ENCODE peak calls at places on chromosomes 13 and 19, in seven cellular contexts. One of them, this sample, is unnamed.
A peak's percentile ranks its signal among the peaks of the same experiment; 100 is the strongest.

GRCh38 chr19:48218964-48219363 is 36.7 kb downstream of the CARD8 start:
- DNase-seq in fibroblast of pulmonary artery: peak; percentile 74
- DNase-seq in lower lobe of right lung: no peak
- DNase-seq in SK-N-SH: no peak
- DNase-seq in fibroblast of mammary gland: no peak
- DNase-seq in mammary epithelial cell: no peak
- DNase-seq in RWPE1: no peak
- DNase-seq in this sample: peak; percentile 85

GRCh38 chr19:2717638-2718541 is 3.3 kb downstream of the DIRAS1 start:
- DNase-seq in fibroblast of pulmonary artery: no peak
- DNase-seq in RWPE1: no peak
- DNase-seq in SK-N-SH: peak; percentile 30
- DNase-seq in fibroblast of mammary gland: no peak
- DNase-seq in mammary epithelial cell: no peak
- DNase-seq in lower lobe of right lung: peak; percentile 33
- DNase-seq in this sample: no peak

GRCh38 chr13:27125357-27126282 is 46.0 kb downstream of the USP12 start:
- DNase-seq in fibroblast of pulmonary artery: no peak
- DNase-seq in mammary epithelial cell: peak; percentile 35
- DNase-seq in SK-N-SH: no peak
- DNase-seq in fibroblast of mammary gland: no peak
- DNase-seq in lower lobe of right lung: no peak
- DNase-seq in RWPE1: no peak
- DNase-seq in this sample: peak; percentile 60

GRCh38 chr19:51016798-51017683 is 2.5 kb downstream of the KLK10 start:
- DNase-seq in fibroblast of mammary gland: peak; percentile 36
- DNase-seq in SK-N-SH: peak; percentile 83
- DNase-seq in RWPE1: peak; percentile 90
- DNase-seq in mammary epithelial cell: peak; percentile 87
- DNase-seq in fibroblast of pulmonary artery: peak; percentile 57
- DNase-seq in lower lobe of right lung: no peak
- DNase-seq in this sample: peak; percentile 33

GRCh38 chr13:39415403-39415802 is 187.6 kb downstream of the LHFPL6 start:
- DNase-seq in RWPE1: peak; percentile 6
- DNase-seq in SK-N-SH: peak; percentile 30
- DNase-seq in fibroblast of mammary gland: peak; percentile 64
- DNase-seq in lower lobe of right lung: peak; percentile 64
- DNase-seq in fibroblast of pulmonary artery: peak; percentile 72
- DNase-seq in mammary epithelial cell: peak; percentile 22
- DNase-seq in this sample: peak; percentile 72

GRCh38 chr13:102911336-102911735 is 65.5 kb downstream of the ERCC5 start:
- DNase-seq in fibroblast of pulmonary artery: no peak
- DNase-seq in fibroblast of mammary gland: no peak
- DNase-seq in mammary epithelial cell: peak; percentile 99
- DNase-seq in lower lobe of right lung: no peak
- DNase-seq in SK-N-SH: no peak
- DNase-seq in RWPE1: peak; percentile 94
- DNase-seq in this sample: no peak

GRCh38 chr19:8678244-8678807 is 20.3 kb downstream of the ACTL9 start:
- DNase-seq in fibroblast of pulmonary artery: no peak
- DNase-seq in fibroblast of mammary gland: no peak
- DNase-seq in SK-N-SH: no peak
- DNase-seq in lower lobe of right lung: no peak
- DNase-seq in RWPE1: no peak
- DNase-seq in mammary epithelial cell: no peak
- DNase-seq in this sample: no peak

GRCh38 chr19:29672933-29673336 is 7.7 kb downstream of the PLEKHF1 start:
- DNase-seq in fibroblast of pulmonary artery: no peak
- DNase-seq in SK-N-SH: no peak
- DNase-seq in fibroblast of mammary gland: no peak
- DNase-seq in mammary epithelial cell: no peak
- DNase-seq in RWPE1: no peak
- DNase-seq in lower lobe of right lung: no peak
- DNase-seq in this sample: no peak

GRCh38 chr19:32330149-32330548 is 15.3 kb upstream of the ZNF507 start:
- DNase-seq in fibroblast of mammary gland: no peak
- DNase-seq in SK-N-SH: no peak
- DNase-seq in mammary epithelial cell: no peak
- DNase-seq in fibroblast of pulmonary artery: peak; percentile 5
- DNase-seq in RWPE1: no peak
- DNase-seq in lower lobe of right lung: no peak
- DNase-seq in this sample: no peak

GRCh38 chr19:8593931-8594330 is 16.6 kb downstream of the ADAMTS10 start:
- DNase-seq in SK-N-SH: no peak
- DNase-seq in RWPE1: no peak
- DNase-seq in fibroblast of pulmonary artery: peak; percentile 44
- DNase-seq in fibroblast of mammary gland: no peak
- DNase-seq in mammary epithelial cell: no peak
- DNase-seq in lower lobe of right lung: no peak
- DNase-seq in this sample: peak; percentile 42

GRCh38 chr19:27392027-27392632 is 1820.8 kb downstream of the UQCRFS1 start:
- DNase-seq in lower lobe of right lung: peak; percentile 24
- DNase-seq in fibroblast of mammary gland: no peak
- DNase-seq in fibroblast of pulmonary artery: no peak
- DNase-seq in SK-N-SH: no peak
- DNase-seq in mammary epithelial cell: no peak
- DNase-seq in RWPE1: no peak
- DNase-seq in this sample: no peak

GRCh38 chr13:48585456-48585840 is 52.6 kb upstream of the RCBTB2 start:
- DNase-seq in mammary epithelial cell: peak; percentile 95
- DNase-seq in SK-N-SH: no peak
- DNase-seq in lower lobe of right lung: no peak
- DNase-seq in fibroblast of pulmonary artery: peak; percentile 77
- DNase-seq in RWPE1: no peak
- DNase-seq in fibroblast of mammary gland: peak; percentile 39
- DNase-seq in this sample: peak; percentile 49

GRCh38 chr13:82772802-82773201 is 1109.5 kb downstream of the SLITRK1 start:
- DNase-seq in SK-N-SH: no peak
- DNase-seq in mammary epithelial cell: peak; percentile 9
- DNase-seq in RWPE1: no peak
- DNase-seq in fibroblast of mammary gland: peak; percentile 77
- DNase-seq in fibroblast of pulmonary artery: peak; percentile 27
- DNase-seq in lower lobe of right lung: no peak
- DNase-seq in this sample: peak; percentile 44

GRCh38 chr13:111204438-111205177 is 89.5 kb downstream of the ARHGEF7 start:
- DNase-seq in fibroblast of pulmonary artery: peak; percentile 86
- DNase-seq in RWPE1: peak; percentile 68
- DNase-seq in mammary epithelial cell: peak; percentile 40
- DNase-seq in SK-N-SH: peak; percentile 57
- DNase-seq in lower lobe of right lung: peak; percentile 73
- DNase-seq in fibroblast of mammary gland: peak; percentile 80
- DNase-seq in this sample: peak; percentile 86

GRCh38 chr19:18961767-18962423 is 20.9 kb upstream of the HOMER3 start:
- DNase-seq in SK-N-SH: peak; percentile 50
- DNase-seq in fibroblast of pulmonary artery: no peak
- DNase-seq in mammary epithelial cell: no peak
- DNase-seq in lower lobe of right lung: no peak
- DNase-seq in RWPE1: no peak
- DNase-seq in fibroblast of mammary gland: no peak
- DNase-seq in this sample: no peak

GRCh38 chr19:48466571-48467325 is 2.4 kb upstream of the CYTH2 start:
- DNase-seq in fibroblast of pulmonary artery: peak; percentile 53
- DNase-seq in fibroblast of mammary gland: peak; percentile 85
- DNase-seq in RWPE1: no peak
- DNase-seq in SK-N-SH: peak; percentile 19
- DNase-seq in mammary epithelial cell: peak; percentile 67
- DNase-seq in lower lobe of right lung: no peak
- DNase-seq in this sample: peak; percentile 52

GRCh38 chr13:75715598-75716523 is 79.7 kb downstream of the LMO7 start:
- DNase-seq in fibroblast of pulmonary artery: peak; percentile 55
- DNase-seq in RWPE1: no peak
- DNase-seq in lower lobe of right lung: no peak
- DNase-seq in mammary epithelial cell: peak; percentile 53
- DNase-seq in fibroblast of mammary gland: peak; percentile 27
- DNase-seq in SK-N-SH: no peak
- DNase-seq in this sample: peak; percentile 67

DNA sequence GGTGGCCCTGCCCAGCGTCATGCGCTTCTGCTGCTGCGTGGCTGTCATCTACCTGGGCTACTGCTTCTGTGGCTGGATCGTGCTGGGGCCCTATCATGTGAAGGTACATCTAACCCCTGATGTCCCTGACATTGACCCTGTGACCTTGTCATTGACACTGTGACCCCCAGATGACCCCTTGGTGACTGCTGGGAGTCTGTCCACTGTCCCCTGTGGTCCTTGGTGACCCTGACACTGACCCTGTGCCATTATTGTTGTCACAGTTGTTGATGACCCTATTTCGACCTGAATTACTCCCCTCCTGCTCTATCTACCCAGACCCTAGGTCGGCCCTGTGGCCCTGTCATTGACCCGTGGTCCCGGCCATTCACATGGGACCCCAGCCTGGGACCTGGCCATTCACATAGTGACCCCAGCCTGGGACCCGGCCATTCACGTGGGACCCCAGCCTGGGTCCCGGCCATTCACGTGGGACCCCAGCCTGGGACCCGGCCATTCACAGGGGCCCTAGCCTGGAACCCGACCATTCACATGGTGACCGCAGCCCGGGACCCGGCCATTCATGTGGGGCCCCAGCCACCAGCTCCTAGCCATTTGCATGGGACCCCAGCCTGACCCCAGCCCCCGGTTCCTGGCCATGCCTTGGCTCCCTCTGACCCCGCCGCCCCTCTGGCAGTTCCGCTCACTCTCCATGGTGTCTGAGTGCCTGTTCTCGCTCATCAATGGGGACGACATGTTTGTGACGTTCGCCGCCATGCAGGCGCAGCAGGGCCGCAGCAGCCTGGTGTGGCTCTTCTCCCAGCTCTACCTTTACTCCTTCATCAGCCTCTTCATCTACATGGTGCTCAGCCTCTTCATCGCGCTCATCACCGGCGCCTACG is 5.7 kb upstream of the PNPLA6 start:
- DNase-seq in fibroblast of pulmonary artery: no peak
- DNase-seq in mammary epithelial cell: no peak
- DNase-seq in fibroblast of mammary gland: no peak
- DNase-seq in lower lobe of right lung: no peak
- DNase-seq in RWPE1: no peak
- DNase-seq in SK-N-SH: no peak
- DNase-seq in this sample: no peak
- TF ChIP-seq CTCF in fibroblast of pulmonary artery: no peak
- TF ChIP-seq CTCF in mammary epithelial cell: no peak
- TF ChIP-seq CTCF in fibroblast of mammary gland: no peak
- TF ChIP-seq CTCF in lower lobe of right lung: no peak
- TF ChIP-seq CTCF in RWPE1: no peak
- TF ChIP-seq CTCF in SK-N-SH: no peak
- TF ChIP-seq CTCF in this sample: no peak

DNA sequence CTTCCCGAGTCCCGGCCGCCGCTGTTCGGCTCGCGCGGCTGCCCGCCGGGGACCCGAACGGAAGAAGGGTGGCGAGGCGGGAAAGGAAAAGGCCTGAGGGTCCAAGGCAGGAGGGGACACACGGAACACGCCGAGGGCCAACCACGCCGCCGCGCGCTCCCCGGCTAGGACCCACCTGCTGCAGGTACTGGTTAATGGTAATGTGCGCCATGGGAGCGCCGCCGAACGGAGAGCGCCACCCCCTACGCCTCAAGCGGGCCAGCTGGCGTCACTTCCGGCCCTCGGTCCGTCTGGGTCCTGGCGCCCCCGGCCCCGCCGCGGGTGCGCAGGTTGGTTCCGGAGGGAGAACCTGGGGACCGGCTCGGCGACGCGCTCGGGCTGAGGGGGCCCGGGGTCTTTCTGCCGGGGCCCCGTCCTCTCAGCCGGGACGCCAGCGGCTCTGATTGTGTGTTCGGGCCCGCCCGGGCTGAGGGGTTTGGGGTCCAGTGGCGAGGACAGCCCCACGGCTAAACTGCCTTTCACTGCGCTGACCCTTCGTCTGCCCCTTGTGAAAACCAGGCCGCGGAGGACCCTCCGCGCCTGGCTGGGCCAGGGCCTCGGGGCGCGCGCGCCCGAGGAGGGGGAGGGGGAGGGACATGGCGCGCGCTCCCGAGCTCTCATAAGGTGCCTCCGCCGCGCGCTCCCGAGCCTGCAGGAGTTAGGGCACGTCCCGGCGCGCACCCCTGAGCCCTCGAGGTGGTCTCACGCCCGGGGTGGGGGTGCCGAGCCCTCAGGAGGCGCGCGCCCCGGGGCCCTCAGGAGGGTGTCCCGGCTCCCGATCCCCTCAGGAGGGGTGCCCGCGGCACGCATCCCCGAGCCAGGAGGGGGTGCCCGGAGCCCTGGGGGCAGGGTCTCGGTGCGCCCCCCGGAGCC is at the start of gene PCID2:
- DNase-seq in RWPE1: peak; percentile 90
- DNase-seq in lower lobe of right lung: peak; percentile 95
- DNase-seq in fibroblast of mammary gland: peak; percentile 82
- DNase-seq in SK-N-SH: peak; percentile 97
- DNase-seq in mammary epithelial cell: peak; percentile 88
- DNase-seq in fibroblast of pulmonary artery: peak; percentile 88
- DNase-seq in this sample: peak; percentile 91
- TF ChIP-seq CTCF in RWPE1: no peak
- TF ChIP-seq CTCF in lower lobe of right lung: no peak
- TF ChIP-seq CTCF in fibroblast of mammary gland: no peak
- TF ChIP-seq CTCF in SK-N-SH: no peak
- TF ChIP-seq CTCF in mammary epithelial cell: no peak
- TF ChIP-seq CTCF in fibroblast of pulmonary artery: no peak
- TF ChIP-seq CTCF in this sample: no peak

GRCh38 chr13:65653548-65654078 is 1576.5 kb downstream of the PCDH9 start:
- DNase-seq in mammary epithelial cell: no peak
- DNase-seq in fibroblast of mammary gland: no peak
- DNase-seq in RWPE1: no peak
- DNase-seq in SK-N-SH: peak; percentile 14
- DNase-seq in fibroblast of pulmonary artery: no peak
- DNase-seq in lower lobe of right lung: no peak
- DNase-seq in this sample: no peak

GRCh38 chr13:65660696-65661095 is 1569.4 kb downstream of the PCDH9 start:
- DNase-seq in fibroblast of pulmonary artery: no peak
- DNase-seq in lower lobe of right lung: no peak
- DNase-seq in SK-N-SH: no peak
- DNase-seq in fibroblast of mammary gland: peak; percentile 32
- DNase-seq in RWPE1: no peak
- DNase-seq in mammary epithelial cell: no peak
- DNase-seq in this sample: no peak

DNA sequence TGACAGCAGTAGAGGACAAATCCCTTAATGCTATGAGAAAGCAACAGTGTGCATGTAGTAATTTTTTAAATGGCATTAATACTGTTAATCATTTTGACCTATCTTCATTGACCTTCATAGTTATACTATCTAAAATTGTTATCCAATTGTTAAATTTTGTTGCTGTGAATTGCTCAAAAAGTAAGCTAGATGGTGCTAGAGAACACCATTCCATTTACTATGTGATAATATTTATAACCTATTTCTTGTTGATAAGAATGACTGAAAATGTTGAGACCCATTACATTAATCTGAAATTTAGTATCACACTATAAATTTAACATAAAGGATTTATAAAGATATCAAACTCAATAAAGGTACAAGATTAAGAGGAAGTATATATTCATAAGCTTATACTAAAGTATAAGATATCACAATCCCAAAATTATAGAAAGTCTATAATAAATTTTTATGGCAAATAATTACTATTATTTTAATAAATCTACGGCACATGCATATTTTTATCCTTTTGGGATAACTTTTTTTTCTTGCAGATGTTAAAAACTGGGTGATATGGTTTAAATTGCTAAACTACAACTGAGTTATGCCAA is 1573.3 kb downstream of the PCDH9 start:
- DNase-seq in SK-N-SH: no peak
- DNase-seq in fibroblast of mammary gland: peak; percentile 47
- DNase-seq in fibroblast of pulmonary artery: peak; percentile 60
- DNase-seq in lower lobe of right lung: no peak
- DNase-seq in RWPE1: peak; percentile 2
- DNase-seq in mammary epithelial cell: no peak
- DNase-seq in this sample: peak; percentile 63
- TF ChIP-seq CTCF in SK-N-SH: peak; percentile 82
- TF ChIP-seq CTCF in fibroblast of mammary gland: peak; percentile 63
- TF ChIP-seq CTCF in fibroblast of pulmonary artery: peak; percentile 67
- TF ChIP-seq CTCF in lower lobe of right lung: no peak
- TF ChIP-seq CTCF in RWPE1: peak; percentile 68
- TF ChIP-seq CTCF in mammary epithelial cell: peak; percentile 46
- TF ChIP-seq CTCF in this sample: peak; percentile 65

GRCh38 chr13:60396008-60396782 is 825 bp upstream of the TDRD3 start:
- DNase-seq in mammary epithelial cell: peak; percentile 92
- DNase-seq in fibroblast of mammary gland: peak; percentile 89
- DNase-seq in SK-N-SH: peak; percentile 93
- DNase-seq in fibroblast of pulmonary artery: peak; percentile 91
- DNase-seq in RWPE1: peak; percentile 90
- DNase-seq in lower lobe of right lung: peak; percentile 94
- DNase-seq in this sample: peak; percentile 91
- TF ChIP-seq CTCF in mammary epithelial cell: no peak
- TF ChIP-seq CTCF in fibroblast of mammary gland: no peak
- TF ChIP-seq CTCF in SK-N-SH: no peak
- TF ChIP-seq CTCF in fibroblast of pulmonary artery: no peak
- TF ChIP-seq CTCF in RWPE1: no peak
- TF ChIP-seq CTCF in lower lobe of right lung: no peak
- TF ChIP-seq CTCF in this sample: no peak

This sample was measured in choroid plexus epithelial cell.